ENCODE peak calls at places on chromosomes 3 and 15, in six cellular contexts. V, O, Q, S, P and G are unnamed samples.

GRCh38 chr3:187968883-187969580 is 184.9 kb upstream of the LPP start:
- DNase-seq in V (no peak), O (peak), Q (no peak), S (no peak), P (no peak), G (no peak)

GRCh38 chr3:120425877-120426276 is 24.9 kb downstream of the FSTL1 start:
- DNase-seq in V (no peak), O (no peak), Q (no peak), S (no peak), P (no peak), G (no peak)

GRCh38 chr3:113287818-113288648 is 76.7 kb downstream of the BOC start:
- DNase-seq in V (peak), O (peak), Q (peak), S (peak), P (peak), G (peak)

GRCh38 chr3:45269952-45270351 is 43.9 kb upstream of the TMEM158 start:
- DNase-seq in V (no peak), O (no peak), Q (no peak), S (no peak), P (no peak), G (no peak)

GRCh38 chr3:44106761-44107160 is 134.9 kb upstream of the TOPAZ1 start:
- DNase-seq in V (no peak), O (no peak), Q (no peak), S (no peak), P (no peak), G (no peak)

GRCh38 chr15:68228143-68228970 is 1.2 kb downstream of the CLN6 start:
- DNase-seq in V (no peak), O (peak), Q (peak), S (no peak), P (no peak), G (peak)

GRCh38 chr15:29698030-29698701 is 124.1 kb downstream of the TJP1 start:
- DNase-seq in V (no peak), O (peak), Q (no peak), S (no peak), P (no peak), G (no peak)

GRCh38 chr3:179056326-179056725 is 15.3 kb downstream of the ZMAT3 start:
- DNase-seq in V (no peak), O (no peak), Q (no peak), S (no peak), P (no peak), G (no peak)

GRCh38 chr3:195790891-195791290 is 20.8 kb downstream of the MUC4 start:
- DNase-seq in V (no peak), O (no peak), Q (peak), S (no peak), P (no peak), G (peak)

GRCh38 chr3:37700849-37701248 is 160.8 kb upstream of the CTDSPL start:
- DNase-seq in V (no peak), O (peak), Q (no peak), S (no peak), P (no peak), G (no peak)

GRCh38 chr15:66865622-66866611 is 163.9 kb downstream of the SMAD6 start:
- DNase-seq in V (no peak), O (no peak), Q (peak), S (no peak), P (no peak), G (peak)

GRCh38 chr3:10941972-10942371 is 50.6 kb upstream of the SLC6A1 start:
- DNase-seq in V (no peak), O (peak), Q (peak), S (peak), P (no peak), G (no peak)

GRCh38 chr15:40722934-40723333 is 28.0 kb downstream of the RAD51 start:
- DNase-seq in V (no peak), O (no peak), Q (no peak), S (no peak), P (no peak), G (no peak)